ENCODE peak calls at places on chromosomes 16 and 17, in ten cellular contexts. S, M, P, H, G, A, L, X, O and Z are unnamed samples.

GRCh38 chr16:28291651-28292626 is at the start of gene SBK1:
- DNase-seq in S (peak; percentile 74), M (peak; percentile 63), P (peak; percentile 7), H (peak; percentile 83), G (peak; percentile 94), A (peak; percentile 93), L (peak; percentile 88), X (peak; percentile 60), O (no peak), Z (peak; percentile 86)

GRCh38 chr17:68310141-68310540 is 18.8 kb downstream of the ARSG start:
- DNase-seq in S (no peak), M (no peak), P (no peak), H (peak; percentile 11), G (no peak), A (no peak), L (no peak), X (no peak), O (no peak), Z (no peak)

GRCh38 chr17:48051706-48052486 is 3.7 kb downstream of the NFE2L1 start:
- DNase-seq in S (no peak), M (no peak), P (no peak), H (no peak), G (no peak), A (no peak), L (no peak), X (peak; percentile 74), O (no peak), Z (no peak)

GRCh38 chr17:76014100-76014924 is 12.8 kb downstream of the EVPL start:
- DNase-seq in S (peak; percentile 78), M (peak; percentile 54), P (peak; percentile 23), H (peak; percentile 62), G (peak; percentile 86), A (peak; percentile 95), L (peak; percentile 85), X (peak; percentile 66), O (peak; percentile 20), Z (peak; percentile 89)

GRCh38 chr16:89136931-89137330 is 34.6 kb upstream of the CDH15 start:
- DNase-seq in S (no peak), M (no peak), P (no peak), H (no peak), G (no peak), A (no peak), L (no peak), X (no peak), O (no peak), Z (no peak)

GRCh38 chr16:84117482-84117843 is 721 bp upstream of the MBTPS1 start:
- DNase-seq in S (no peak), M (peak; percentile 65), P (no peak), H (no peak), G (peak; percentile 18), A (no peak), L (no peak), X (no peak), O (peak; percentile 15), Z (no peak)

GRCh38 chr16:85428899-85429775 is 184.0 kb upstream of the GSE1 start:
- DNase-seq in S (peak; percentile 8), M (no peak), P (no peak), H (no peak), G (no peak), A (no peak), L (peak; percentile 2), X (no peak), O (no peak), Z (peak; percentile 2)

GRCh38 chr16:74743045-74743667 is 31.5 kb downstream of the FA2H start:
- DNase-seq in S (no peak), M (no peak), P (no peak), H (no peak), G (no peak), A (no peak), L (no peak), X (no peak), O (no peak), Z (no peak)

GRCh38 chr17:46908352-46908751 is 14.6 kb upstream of the GOSR2 start:
- DNase-seq in S (no peak), M (no peak), P (no peak), H (no peak), G (no peak), A (no peak), L (no peak), X (no peak), O (no peak), Z (peak; percentile 53)

GRCh38 chr17:49454050-49454449 is 39.4 kb upstream of the PHB1 start:
- DNase-seq in S (no peak), M (peak; percentile 75), P (no peak), H (no peak), G (no peak), A (no peak), L (no peak), X (no peak), O (no peak), Z (peak; percentile 79)

GRCh38 chr17:38798614-38799500 is 499 bp downstream of the PIP4K2B start:
- DNase-seq in S (no peak), M (peak; percentile 42), P (peak; percentile 29), H (peak; percentile 57), G (peak; percentile 36), A (peak; percentile 40), L (no peak), X (no peak), O (no peak), Z (peak; percentile 75)

GRCh38 chr16:78611318-78611717 is 511.9 kb downstream of the WWOX start:
- DNase-seq in S (no peak), M (no peak), P (no peak), H (no peak), G (no peak), A (no peak), L (no peak), X (no peak), O (no peak), Z (no peak)

GRCh38 chr16:11201498-11202259 is 54.3 kb downstream of the SOCS1 start:
- DNase-seq in S (no peak), M (no peak), P (peak; percentile 81), H (no peak), G (no peak), A (no peak), L (peak; percentile 47), X (no peak), O (peak; percentile 79), Z (no peak)

GRCh38 chr17:62657664-62658063 is 30.2 kb downstream of the MRC2 start:
- DNase-seq in S (no peak), M (no peak), P (no peak), H (no peak), G (no peak), A (no peak), L (no peak), X (no peak), O (no peak), Z (peak; percentile 34)

GRCh38 chr17:68290268-68290954 is 516 bp downstream of the SLC16A6 start:
- DNase-seq in S (peak; percentile 16), M (peak; percentile 16), P (no peak), H (peak; percentile 53), G (no peak), A (peak; percentile 59), L (peak; percentile 42), X (no peak), O (no peak), Z (peak; percentile 76)

GRCh38 chr16:31427441-31428276 is 501 bp downstream of the COX6A2 start:
- DNase-seq in S (no peak), M (no peak), P (no peak), H (peak; percentile 41), G (no peak), A (no peak), L (no peak), X (peak; percentile 69), O (no peak), Z (peak; percentile 80)

GRCh38 chr17:78716814-78717393 is 65.2 kb downstream of the CYTH1 start:
- DNase-seq in S (no peak), M (peak; percentile 95), P (no peak), H (no peak), G (no peak), A (no peak), L (no peak), X (peak; percentile 56), O (no peak), Z (peak; percentile 83)

GRCh38 chr17:44304651-44305050 is 3.8 kb upstream of the RUNDC3A start:
- DNase-seq in S (no peak), M (no peak), P (no peak), H (no peak), G (no peak), A (no peak), L (no peak), X (no peak), O (no peak), Z (no peak)

GRCh38 chr16:46814790-46815189 is 16.2 kb downstream of the C16orf87 start:
- DNase-seq in S (no peak), M (no peak), P (no peak), H (no peak), G (no peak), A (no peak), L (no peak), X (no peak), O (no peak), Z (no peak)

GRCh38 chr17:61794242-61794641 is 69.1 kb downstream of the BRIP1 start:
- DNase-seq in S (no peak), M (no peak), P (no peak), H (no peak), G (no peak), A (no peak), L (no peak), X (no peak), O (no peak), Z (no peak)

GRCh38 chr17:78120971-78121800 is 7.4 kb downstream of the TMC6 start:
- DNase-seq in S (no peak), M (no peak), P (no peak), H (peak; percentile 60), G (no peak), A (no peak), L (no peak), X (no peak), O (no peak), Z (no peak)

GRCh38 chr16:64925166-64925565 is 196.7 kb downstream of the CDH11 start:
- DNase-seq in S (no peak), M (no peak), P (no peak), H (no peak), G (no peak), A (no peak), L (no peak), X (peak; percentile 16), O (no peak), Z (no peak)

GRCh38 chr16:28927815-28928214 is 2.8 kb upstream of the RABEP2 start:
- DNase-seq in S (no peak), M (no peak), P (no peak), H (no peak), G (no peak), A (no peak), L (no peak), X (no peak), O (no peak), Z (no peak)

GRCh38 chr17:27579897-27580321 is 51.1 kb upstream of the LGALS9 start:
- DNase-seq in S (no peak), M (no peak), P (no peak), H (no peak), G (no peak), A (no peak), L (no peak), X (no peak), O (no peak), Z (no peak)

GRCh38 chr17:10735821-10736220 is 6.0 kb upstream of the TMEM220 start:
- DNase-seq in S (no peak), M (no peak), P (no peak), H (no peak), G (no peak), A (no peak), L (no peak), X (no peak), O (no peak), Z (no peak)

GRCh38 chr16:69870761-69871160 is 80.4 kb upstream of the CLEC18A start:
- DNase-seq in S (no peak), M (no peak), P (no peak), H (no peak), G (no peak), A (no peak), L (no peak), X (no peak), O (no peak), Z (no peak)

GRCh38 chr16:47311738-47312505 is 148.9 kb downstream of the ITFG1 start:
- DNase-seq in S (no peak), M (peak; percentile 53), P (peak; percentile 10), H (no peak), G (no peak), A (no peak), L (no peak), X (no peak), O (no peak), Z (no peak)

GRCh38 chr17:38415250-38416194 is 12.7 kb upstream of the ARHGAP23 start:
- DNase-seq in S (no peak), M (peak; percentile 48), P (no peak), H (no peak), G (no peak), A (peak; percentile 65), L (no peak), X (no peak), O (no peak), Z (peak; percentile 88)